ENCODE peak calls at places on chromosomes 12 and 14, in seven cellular contexts. M is cardiac septum; P is GM06990; J is HEK293T; F is NCI-H1092; A is AG04449; W is CD4-positive, alpha-beta T cell. Q is an unnamed sample.

GRCh38 chr12:114403044-114403689 is 2.8 kb downstream of the TBX5 start:
- DNase-seq in M (no peak), P (no peak), J (no peak), F (no peak), A (no peak), W (no peak), Q (no peak)

GRCh38 chr12:19971396-19971802 is 396.9 kb upstream of the PDE3A start:
- DNase-seq in M (no peak), P (no peak), J (peak; percentile 14), F (no peak), A (no peak), W (no peak), Q (no peak)

GRCh38 chr12:11171953-11172675 is 1.1 kb downstream of the SMIM10L1 start:
- DNase-seq in M (no peak), P (no peak), J (peak; percentile 14), F (no peak), A (no peak), W (no peak), Q (no peak)

GRCh38 chr14:76876076-76876475 is 49.9 kb downstream of the LRRC74A start:
- DNase-seq in M (no peak), P (no peak), J (peak; percentile 85), F (peak; percentile 47), A (peak; percentile 24), W (peak; percentile 27), Q (peak; percentile 20)

GRCh38 chr14:45807187-45807586 is 554.2 kb upstream of the MIS18BP1 start:
- DNase-seq in M (no peak), P (no peak), J (no peak), F (no peak), A (no peak), W (no peak), Q (no peak)

GRCh38 chr14:71891185-71891584 is 41.0 kb upstream of the RGS6 start:
- DNase-seq in M (no peak), P (no peak), J (no peak), F (no peak), A (no peak), W (no peak), Q (no peak)

GRCh38 chr12:47710283-47710682 is 4.5 kb upstream of the RPAP3 start:
- DNase-seq in M (no peak), P (no peak), J (no peak), F (no peak), A (no peak), W (no peak), Q (no peak)

GRCh38 chr14:90362558-90362896 is 30.8 kb upstream of the NRDE2 start:
- DNase-seq in M (no peak), P (no peak), J (no peak), F (no peak), A (no peak), W (no peak), Q (no peak)

GRCh38 chr12:49038291-49038955 is 19.8 kb upstream of the PRKAG1 start:
- DNase-seq in M (no peak), P (no peak), J (no peak), F (no peak), A (no peak), W (no peak), Q (no peak)

GRCh38 chr14:90788031-90788430 is 28.2 kb downstream of the TTC7B start:
- DNase-seq in M (no peak), P (no peak), J (no peak), F (no peak), A (no peak), W (no peak), Q (no peak)

GRCh38 chr12:39780527-39781446 is 161.2 kb upstream of the ABCD2 start:
- DNase-seq in M (no peak), P (no peak), J (peak; percentile 23), F (no peak), A (no peak), W (no peak), Q (no peak)

GRCh38 chr12:94874086-94874985 is 129.2 kb downstream of the NDUFA12 start:
- DNase-seq in M (no peak), P (no peak), J (no peak), F (no peak), A (no peak), W (no peak), Q (no peak)

GRCh38 chr14:51443195-51444018 is 203.4 kb downstream of the TMX1 start:
- DNase-seq in M (no peak), P (no peak), J (no peak), F (no peak), A (no peak), W (no peak), Q (peak; percentile 59)

GRCh38 chr14:36647827-36648753 is 13.6 kb upstream of the PAX9 start:
- DNase-seq in M (no peak), P (no peak), J (no peak), F (peak; percentile 58), A (no peak), W (no peak), Q (no peak)

GRCh38 chr14:75578099-75578785 is at the start of gene FLVCR2:
- DNase-seq in M (peak; percentile 93), P (peak; percentile 62), J (peak; percentile 74), F (no peak), A (no peak), W (peak; percentile 53), Q (no peak)

GRCh38 chr14:39016733-39017095 is 86.3 kb downstream of the SEC23A start:
- DNase-seq in M (no peak), P (no peak), J (no peak), F (no peak), A (no peak), W (no peak), Q (no peak)

GRCh38 chr12:53096089-53096741 is 1.3 kb upstream of the IGFBP6 start:
- DNase-seq in M (peak; percentile 89), P (no peak), J (no peak), F (no peak), A (peak; percentile 29), W (no peak), Q (no peak)

GRCh38 chr14:21768116-21768874 is 94.7 kb upstream of the OR4E1 start:
- DNase-seq in M (no peak), P (no peak), J (peak; percentile 65), F (no peak), A (no peak), W (peak; percentile 9), Q (peak; percentile 3)

GRCh38 chr14:101843665-101844064 is 82.2 kb downstream of the PPP2R5C start:
- DNase-seq in M (no peak), P (peak; percentile 68), J (no peak), F (no peak), A (no peak), W (peak; percentile 45), Q (no peak)

GRCh38 chr12:104310751-104311297 is 7.3 kb downstream of the EID3 start:
- DNase-seq in M (no peak), P (no peak), J (no peak), F (no peak), A (no peak), W (no peak), Q (no peak)

GRCh38 chr14:85702191-85702590 is 172.2 kb downstream of the FLRT2 start:
- DNase-seq in M (no peak), P (no peak), J (no peak), F (no peak), A (no peak), W (no peak), Q (no peak)

GRCh38 chr14:77648520-77649200 is 32.2 kb upstream of the SPTLC2 start:
- DNase-seq in M (no peak), P (no peak), J (no peak), F (no peak), A (no peak), W (no peak), Q (no peak)

GRCh38 chr14:102779574-102780315 is 2.5 kb downstream of the TRAF3 start:
- DNase-seq in M (no peak), P (no peak), J (no peak), F (no peak), A (no peak), W (no peak), Q (no peak)

GRCh38 chr12:121259074-121259473 is 37.4 kb downstream of the CAMKK2 start:
- DNase-seq in M (no peak), P (no peak), J (no peak), F (no peak), A (no peak), W (no peak), Q (no peak)

GRCh38 chr12:71838661-71839060 is 898 bp upstream of the TBC1D15 start:
- DNase-seq in M (no peak), P (no peak), J (no peak), F (no peak), A (no peak), W (no peak), Q (no peak)

GRCh38 chr14:90408713-90409112 is 11.9 kb downstream of the CALM1 start:
- DNase-seq in M (no peak), P (no peak), J (no peak), F (no peak), A (no peak), W (no peak), Q (no peak)